ENCODE peak calls at places on chromosomes 16 and 17, in six cellular contexts. W, B, G, H, S and X are unnamed samples.

GRCh38 chr16:24070851-24071250 is 185.3 kb upstream of the CACNG3 start:
- DNase-seq in W (peak; percentile 59), B (no peak), G (peak; percentile 9), H (peak; percentile 42), S (no peak), X (peak; percentile 27)

GRCh38 chr17:80992948-80993624 is 1.4 kb downstream of the CHMP6 start:
- DNase-seq in W (no peak), B (no peak), G (no peak), H (no peak), S (no peak), X (no peak)

GRCh38 chr17:81517339-81518112 is 4.9 kb upstream of the ACTG1 start:
- DNase-seq in W (no peak), B (no peak), G (peak; percentile 82), H (no peak), S (peak; percentile 14), X (no peak)

GRCh38 chr16:79653337-79654000 is 52.9 kb upstream of the MAF start:
- DNase-seq in W (no peak), B (no peak), G (no peak), H (no peak), S (peak; percentile 75), X (no peak)

GRCh38 chr16:5058476-5058875 is 7.3 kb downstream of the C16orf89 start:
- DNase-seq in W (no peak), B (no peak), G (no peak), H (peak; percentile 49), S (no peak), X (no peak)

GRCh38 chr17:55785181-55785580 is 34.3 kb downstream of the PCTP start:
- DNase-seq in W (no peak), B (no peak), G (no peak), H (no peak), S (no peak), X (no peak)

GRCh38 chr17:29612404-29613370 is 10.0 kb downstream of the CORO6 start:
- DNase-seq in W (no peak), B (no peak), G (no peak), H (no peak), S (no peak), X (no peak)

GRCh38 chr17:48630925-48631692 is 5.0 kb upstream of the HOXB9 start:
- DNase-seq in W (no peak), B (no peak), G (no peak), H (no peak), S (no peak), X (no peak)

GRCh38 chr16:15835136-15835878 is 21.5 kb downstream of the MYH11 start:
- DNase-seq in W (no peak), B (no peak), G (peak; percentile 37), H (no peak), S (no peak), X (no peak)

GRCh38 chr16:24844101-24845030 is 1.4 kb upstream of the SLC5A11 start:
- DNase-seq in W (peak; percentile 21), B (no peak), G (no peak), H (no peak), S (no peak), X (no peak)

GRCh38 chr16:50834701-50835100 is 92.8 kb downstream of the CYLD start:
- DNase-seq in W (peak; percentile 22), B (no peak), G (no peak), H (no peak), S (no peak), X (no peak)

GRCh38 chr17:76581515-76581914 is 4.1 kb downstream of the ST6GALNAC2 start:
- DNase-seq in W (no peak), B (no peak), G (no peak), H (no peak), S (no peak), X (no peak)

GRCh38 chr17:16286947-16287562 is 66.2 kb downstream of the CENPV start:
- DNase-seq in W (no peak), B (no peak), G (peak; percentile 51), H (peak; percentile 39), S (peak; percentile 30), X (peak; percentile 43)

GRCh38 chr17:37813753-37814152 is 68.9 kb upstream of the HNF1B start:
- DNase-seq in W (peak; percentile 77), B (no peak), G (no peak), H (no peak), S (no peak), X (no peak)

GRCh38 chr17:66514227-66514806 is 211.9 kb downstream of the PRKCA start:
- DNase-seq in W (no peak), B (no peak), G (no peak), H (no peak), S (no peak), X (no peak)

GRCh38 chr16:53518550-53519416 is 15.8 kb upstream of the AKTIP start:
- DNase-seq in W (no peak), B (no peak), G (peak; percentile 97), H (no peak), S (no peak), X (peak; percentile 77)

GRCh38 chr17:8728991-8729390 is 15.6 kb downstream of the CCDC42 start:
- DNase-seq in W (no peak), B (no peak), G (no peak), H (no peak), S (no peak), X (no peak)

GRCh38 chr17:21162394-21162775 is 35.6 kb downstream of the DHRS7B start:
- DNase-seq in W (no peak), B (no peak), G (no peak), H (no peak), S (no peak), X (no peak)

GRCh38 chr16:28067604-28068382 is 4.3 kb upstream of the GSG1L start:
- DNase-seq in W (no peak), B (no peak), G (no peak), H (no peak), S (no peak), X (no peak)

GRCh38 chr16:17194190-17194780 is 276.5 kb downstream of the XYLT1 start:
- DNase-seq in W (peak; percentile 73), B (peak; percentile 17), G (no peak), H (peak; percentile 61), S (peak; percentile 45), X (peak; percentile 74)

GRCh38 chr16:55047903-55048497 is 117.3 kb downstream of the IRX5 start:
- DNase-seq in W (peak; percentile 32), B (no peak), G (no peak), H (no peak), S (no peak), X (no peak)

GRCh38 chr17:45129426-45129939 is 2.8 kb downstream of the PLCD3 start:
- DNase-seq in W (no peak), B (no peak), G (no peak), H (no peak), S (no peak), X (no peak)

GRCh38 chr17:60554377-60554788 is 28.3 kb upstream of the APPBP2 start:
- DNase-seq in W (no peak), B (no peak), G (no peak), H (no peak), S (no peak), X (no peak)

GRCh38 chr16:26762596-26762995 is 304.1 kb upstream of the C16orf82 start:
- DNase-seq in W (no peak), B (no peak), G (no peak), H (no peak), S (no peak), X (no peak)

GRCh38 chr17:14760212-14760611 is 459.3 kb downstream of the HS3ST3B1 start:
- DNase-seq in W (no peak), B (no peak), G (no peak), H (no peak), S (no peak), X (no peak)